ENCODE peak calls at places on chromosomes 12 and 14, in ten cellular contexts. One of them, this sample, is unnamed.

GRCh38 chr12:85468356-85469157 is 188.5 kb downstream of the ALX1 start:
- DNase-seq in testis: peak; percentile 48
- DNase-seq in dorsolateral prefrontal cortex: no peak
- DNase-seq in fibroblast of pulmonary artery: peak; percentile 82
- DNase-seq in H1: no peak
- DNase-seq in right cardiac atrium: no peak
- DNase-seq in bronchial epithelial cell: peak; percentile 85
- DNase-seq in ovary: no peak
- DNase-seq in mammary epithelial cell: peak; percentile 70
- DNase-seq in IMR-90: peak; percentile 68
- DNase-seq in this sample: peak; percentile 20

GRCh38 chr14:93032301-93032929 is 83.3 kb downstream of the ITPK1 start:
- DNase-seq in testis: no peak
- DNase-seq in dorsolateral prefrontal cortex: no peak
- DNase-seq in fibroblast of pulmonary artery: no peak
- DNase-seq in H1: no peak
- DNase-seq in right cardiac atrium: peak; percentile 80
- DNase-seq in bronchial epithelial cell: no peak
- DNase-seq in ovary: no peak
- DNase-seq in mammary epithelial cell: no peak
- DNase-seq in IMR-90: no peak
- DNase-seq in this sample: no peak

GRCh38 chr12:8603858-8604257 is 8.8 kb downstream of the AICDA start:
- DNase-seq in testis: no peak
- DNase-seq in dorsolateral prefrontal cortex: no peak
- DNase-seq in fibroblast of pulmonary artery: no peak
- DNase-seq in H1: no peak
- DNase-seq in right cardiac atrium: no peak
- DNase-seq in bronchial epithelial cell: no peak
- DNase-seq in ovary: no peak
- DNase-seq in mammary epithelial cell: no peak
- DNase-seq in IMR-90: no peak
- DNase-seq in this sample: no peak

GRCh38 chr12:94211011-94211410 is 62.6 kb downstream of the PLXNC1 start:
- DNase-seq in testis: no peak
- DNase-seq in dorsolateral prefrontal cortex: no peak
- DNase-seq in fibroblast of pulmonary artery: no peak
- DNase-seq in H1: no peak
- DNase-seq in right cardiac atrium: no peak
- DNase-seq in bronchial epithelial cell: no peak
- DNase-seq in ovary: no peak
- DNase-seq in mammary epithelial cell: no peak
- DNase-seq in IMR-90: no peak
- DNase-seq in this sample: no peak

GRCh38 chr12:50055831-50056628 is 1.4 kb upstream of the ASIC1 start:
- DNase-seq in testis: peak; percentile 58
- DNase-seq in dorsolateral prefrontal cortex: peak; percentile 65
- DNase-seq in fibroblast of pulmonary artery: peak; percentile 48
- DNase-seq in H1: no peak
- DNase-seq in right cardiac atrium: peak; percentile 74
- DNase-seq in bronchial epithelial cell: peak; percentile 59
- DNase-seq in ovary: peak; percentile 55
- DNase-seq in mammary epithelial cell: peak; percentile 52
- DNase-seq in IMR-90: peak; percentile 46
- DNase-seq in this sample: no peak

GRCh38 chr12:64679487-64679983 is 69.2 kb downstream of the RASSF3 start:
- DNase-seq in testis: no peak
- DNase-seq in dorsolateral prefrontal cortex: peak; percentile 56
- DNase-seq in fibroblast of pulmonary artery: peak; percentile 78
- DNase-seq in H1: no peak
- DNase-seq in right cardiac atrium: peak; percentile 93
- DNase-seq in bronchial epithelial cell: peak; percentile 85
- DNase-seq in ovary: peak; percentile 58
- DNase-seq in mammary epithelial cell: peak; percentile 92
- DNase-seq in IMR-90: peak; percentile 65
- DNase-seq in this sample: peak; percentile 93

GRCh38 chr12:55572168-55572567 is at the start of gene OR2AP1:
- DNase-seq in testis: no peak
- DNase-seq in dorsolateral prefrontal cortex: no peak
- DNase-seq in fibroblast of pulmonary artery: no peak
- DNase-seq in H1: no peak
- DNase-seq in right cardiac atrium: no peak
- DNase-seq in bronchial epithelial cell: no peak
- DNase-seq in ovary: no peak
- DNase-seq in mammary epithelial cell: no peak
- DNase-seq in IMR-90: no peak
- DNase-seq in this sample: no peak

GRCh38 chr12:15163577-15163976 is 57.6 kb downstream of the RERG start:
- DNase-seq in testis: no peak
- DNase-seq in dorsolateral prefrontal cortex: no peak
- DNase-seq in fibroblast of pulmonary artery: peak; percentile 11
- DNase-seq in H1: no peak
- DNase-seq in right cardiac atrium: no peak
- DNase-seq in bronchial epithelial cell: no peak
- DNase-seq in ovary: no peak
- DNase-seq in mammary epithelial cell: no peak
- DNase-seq in IMR-90: no peak
- DNase-seq in this sample: no peak

GRCh38 chr12:92583910-92584309 is 118.9 kb upstream of the PLEKHG7 start:
- DNase-seq in testis: no peak
- DNase-seq in dorsolateral prefrontal cortex: no peak
- DNase-seq in fibroblast of pulmonary artery: no peak
- DNase-seq in H1: no peak
- DNase-seq in right cardiac atrium: no peak
- DNase-seq in bronchial epithelial cell: no peak
- DNase-seq in ovary: no peak
- DNase-seq in mammary epithelial cell: no peak
- DNase-seq in IMR-90: no peak
- DNase-seq in this sample: no peak
- H3K4me3 ChIP-seq in testis: no peak overlapping the region
- H3K4me3 ChIP-seq in dorsolateral prefrontal cortex: no peak overlapping the region
- H3K4me3 ChIP-seq in fibroblast of pulmonary artery: no peak overlapping the region
- H3K4me3 ChIP-seq in H1: no peak overlapping the region
- H3K4me3 ChIP-seq in right cardiac atrium: no peak overlapping the region
- H3K4me3 ChIP-seq in bronchial epithelial cell: no peak overlapping the region
- H3K4me3 ChIP-seq in ovary: no peak overlapping the region
- H3K4me3 ChIP-seq in mammary epithelial cell: no peak overlapping the region
- H3K4me3 ChIP-seq in IMR-90: no peak overlapping the region
- H3K4me3 ChIP-seq in this sample: no peak overlapping the region

DNA sequence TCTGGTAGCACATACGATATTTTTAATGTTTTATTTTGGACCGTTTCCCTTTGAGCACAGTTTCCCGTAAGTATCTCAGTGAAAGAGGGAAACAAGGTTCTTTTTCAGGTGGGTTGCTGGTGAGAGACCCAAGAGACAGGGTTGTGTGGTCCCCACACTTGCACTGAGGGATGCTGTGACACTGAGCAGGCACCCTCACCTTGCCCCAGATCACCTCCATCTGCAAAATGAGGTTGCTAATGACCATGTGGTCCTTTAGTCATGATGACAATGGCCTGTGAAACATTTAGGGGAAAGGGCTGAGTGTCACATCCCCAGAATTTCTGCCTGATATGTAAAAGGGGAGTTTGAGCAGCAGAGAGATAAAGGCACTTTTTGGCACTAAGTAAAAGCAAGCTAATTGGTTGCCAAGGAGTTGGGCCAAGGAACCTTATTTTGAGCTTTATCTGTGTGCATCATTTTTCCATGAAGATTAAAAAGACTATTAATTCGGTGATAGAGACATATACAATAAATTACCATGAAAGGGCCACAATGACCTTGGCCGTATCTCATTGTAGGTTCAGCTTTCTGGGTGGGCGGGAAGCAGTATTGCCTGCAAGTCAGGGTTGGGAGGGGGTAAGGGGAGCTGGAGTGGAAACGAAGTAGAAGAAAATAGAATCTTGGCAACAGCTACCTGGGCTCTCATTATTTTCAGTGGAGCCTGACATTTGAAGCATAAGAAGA is 4.5 kb downstream of the CCND2 start:
- DNase-seq in testis: no peak
- DNase-seq in dorsolateral prefrontal cortex: no peak
- DNase-seq in fibroblast of pulmonary artery: no peak
- DNase-seq in H1: no peak
- DNase-seq in right cardiac atrium: no peak
- DNase-seq in bronchial epithelial cell: no peak
- DNase-seq in ovary: no peak
- DNase-seq in mammary epithelial cell: no peak
- DNase-seq in IMR-90: no peak
- DNase-seq in this sample: no peak
- H3K4me3 ChIP-seq in testis: no peak overlapping the region
- H3K4me3 ChIP-seq in dorsolateral prefrontal cortex: no peak overlapping the region
- H3K4me3 ChIP-seq in fibroblast of pulmonary artery: no peak overlapping the region
- H3K4me3 ChIP-seq in H1: no peak overlapping the region
- H3K4me3 ChIP-seq in right cardiac atrium: no peak overlapping the region
- H3K4me3 ChIP-seq in bronchial epithelial cell: no peak overlapping the region
- H3K4me3 ChIP-seq in ovary: no peak overlapping the region
- H3K4me3 ChIP-seq in mammary epithelial cell: no peak overlapping the region
- H3K4me3 ChIP-seq in IMR-90: no peak overlapping the region
- H3K4me3 ChIP-seq in this sample: no peak overlapping the region

GRCh38 chr14:80927385-80927989 is 14.1 kb downstream of the CEP128 start:
- DNase-seq in testis: no peak
- DNase-seq in dorsolateral prefrontal cortex: no peak
- DNase-seq in fibroblast of pulmonary artery: no peak
- DNase-seq in H1: no peak
- DNase-seq in right cardiac atrium: no peak
- DNase-seq in bronchial epithelial cell: peak; percentile 52
- DNase-seq in ovary: no peak
- DNase-seq in mammary epithelial cell: peak; percentile 29
- DNase-seq in IMR-90: no peak
- DNase-seq in this sample: no peak

GRCh38 chr14:80926706-80927384 is 14.7 kb downstream of the CEP128 start:
- DNase-seq in testis: no peak
- DNase-seq in dorsolateral prefrontal cortex: no peak
- DNase-seq in fibroblast of pulmonary artery: peak; percentile 27
- DNase-seq in H1: no peak
- DNase-seq in right cardiac atrium: no peak
- DNase-seq in bronchial epithelial cell: no peak
- DNase-seq in ovary: no peak
- DNase-seq in mammary epithelial cell: no peak
- DNase-seq in IMR-90: peak; percentile 90
- DNase-seq in this sample: no peak

GRCh38 chr14:80930095-80930494 is 11.4 kb downstream of the CEP128 start:
- DNase-seq in testis: no peak
- DNase-seq in dorsolateral prefrontal cortex: no peak
- DNase-seq in fibroblast of pulmonary artery: no peak
- DNase-seq in H1: no peak
- DNase-seq in right cardiac atrium: no peak
- DNase-seq in bronchial epithelial cell: no peak
- DNase-seq in ovary: no peak
- DNase-seq in mammary epithelial cell: no peak
- DNase-seq in IMR-90: no peak
- DNase-seq in this sample: no peak

GRCh38 chr14:80933282-80933681 is 8.3 kb downstream of the CEP128 start:
- DNase-seq in testis: no peak
- DNase-seq in dorsolateral prefrontal cortex: no peak
- DNase-seq in fibroblast of pulmonary artery: no peak
- DNase-seq in H1: no peak
- DNase-seq in right cardiac atrium: no peak
- DNase-seq in bronchial epithelial cell: no peak
- DNase-seq in ovary: no peak
- DNase-seq in mammary epithelial cell: no peak
- DNase-seq in IMR-90: no peak
- DNase-seq in this sample: no peak

DNA sequence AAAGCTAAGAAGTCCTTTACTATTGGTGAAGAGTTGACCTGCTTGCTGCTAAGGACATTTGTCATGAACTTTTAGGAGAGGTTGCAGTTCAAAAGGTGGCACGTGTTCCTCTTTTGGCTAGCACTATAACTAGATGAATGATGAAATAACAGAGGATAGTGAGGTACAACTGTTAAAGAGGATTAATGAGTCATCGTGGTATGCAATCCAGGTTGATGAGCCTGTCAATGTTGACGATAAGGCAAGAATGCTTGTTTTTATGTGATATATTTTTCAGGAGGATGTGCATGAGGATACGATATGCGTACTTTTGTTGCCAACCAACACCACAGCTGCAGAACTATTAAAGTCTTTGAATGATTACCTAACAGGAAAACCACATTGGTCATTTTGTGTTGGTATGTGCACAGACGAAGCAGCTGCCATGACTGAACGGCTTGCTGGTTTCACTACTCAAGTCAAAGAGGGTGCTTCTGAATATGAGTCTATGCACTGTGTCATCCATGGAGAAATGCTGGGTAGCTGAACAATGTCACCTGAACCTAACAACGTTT is 10.6 kb downstream of the CEP128 start:
- DNase-seq in testis: no peak
- DNase-seq in dorsolateral prefrontal cortex: no peak
- DNase-seq in fibroblast of pulmonary artery: peak; percentile 86
- DNase-seq in H1: no peak
- DNase-seq in right cardiac atrium: no peak
- DNase-seq in bronchial epithelial cell: peak; percentile 92
- DNase-seq in ovary: no peak
- DNase-seq in mammary epithelial cell: peak; percentile 96
- DNase-seq in IMR-90: peak; percentile 96
- DNase-seq in this sample: no peak
- H3K4me3 ChIP-seq in testis: no peak overlapping the region
- H3K4me3 ChIP-seq in dorsolateral prefrontal cortex: no peak overlapping the region
- H3K4me3 ChIP-seq in fibroblast of pulmonary artery: no peak overlapping the region
- H3K4me3 ChIP-seq in H1: no peak overlapping the region
- H3K4me3 ChIP-seq in right cardiac atrium: no peak overlapping the region
- H3K4me3 ChIP-seq in bronchial epithelial cell: no peak overlapping the region
- H3K4me3 ChIP-seq in ovary: no peak overlapping the region
- H3K4me3 ChIP-seq in mammary epithelial cell: peak overlapping the region; percentile 21
- H3K4me3 ChIP-seq in IMR-90: no peak overlapping the region
- H3K4me3 ChIP-seq in this sample: no peak overlapping the region

DNA sequence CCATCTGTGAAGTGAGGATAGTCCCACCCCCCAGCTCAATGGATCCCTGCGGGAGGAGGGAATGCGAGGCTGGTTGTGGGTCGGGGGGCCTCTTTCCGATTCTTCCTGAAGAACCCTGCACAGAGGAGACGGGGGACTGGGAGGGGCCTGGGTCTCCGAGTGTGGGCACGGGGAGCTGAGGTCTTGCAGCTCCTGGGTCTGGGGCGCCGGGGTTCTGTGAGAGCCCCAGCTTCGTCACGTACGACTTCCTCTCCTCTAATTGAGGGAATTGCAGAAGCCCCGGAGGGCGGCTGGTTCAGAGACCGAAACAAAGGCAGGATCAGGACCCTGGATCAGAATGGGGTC is 66.6 kb downstream of the DIO3 start:
- DNase-seq in testis: no peak
- DNase-seq in dorsolateral prefrontal cortex: no peak
- DNase-seq in fibroblast of pulmonary artery: no peak
- DNase-seq in H1: no peak
- DNase-seq in right cardiac atrium: peak; percentile 50
- DNase-seq in bronchial epithelial cell: no peak
- DNase-seq in ovary: no peak
- DNase-seq in mammary epithelial cell: peak; percentile 3
- DNase-seq in IMR-90: no peak
- DNase-seq in this sample: no peak
- H3K4me3 ChIP-seq in testis: peak overlapping the region; percentile 12
- H3K4me3 ChIP-seq in dorsolateral prefrontal cortex: peak overlapping the region; percentile 22
- H3K4me3 ChIP-seq in fibroblast of pulmonary artery: no peak overlapping the region
- H3K4me3 ChIP-seq in H1: no peak overlapping the region
- H3K4me3 ChIP-seq in right cardiac atrium: no peak overlapping the region
- H3K4me3 ChIP-seq in bronchial epithelial cell: no peak overlapping the region
- H3K4me3 ChIP-seq in ovary: no peak overlapping the region
- H3K4me3 ChIP-seq in mammary epithelial cell: no peak overlapping the region
- H3K4me3 ChIP-seq in IMR-90: no peak overlapping the region
- H3K4me3 ChIP-seq in this sample: peak overlapping the region; percentile 62

This sample was measured in breast epithelium.